ENCODE peak calls at places on chromosomes 16 and 17, in four cellular contexts. One of them, this sample, is unnamed.

GRCh38 chr16:70495425-70496182 is 27.8 kb downstream of the COG4 start:
- DNase-seq in K562: no peak
- DNase-seq in endothelial cell of umbilical vein: no peak
- DNase-seq in GM12878: no peak
- DNase-seq in this sample: no peak

GRCh38 chr16:27628216-27628945 is 78.4 kb downstream of the KATNIP start:
- DNase-seq in endothelial cell of umbilical vein: no peak
- DNase-seq in GM12878: no peak
- DNase-seq in K562: no peak
- DNase-seq in this sample: no peak

GRCh38 chr17:20896153-20896649 is 146.6 kb downstream of the USP22 start:
- DNase-seq in K562: no peak
- DNase-seq in GM12878: no peak
- DNase-seq in endothelial cell of umbilical vein: peak; percentile 35
- DNase-seq in this sample: peak; percentile 1

GRCh38 chr17:49631496-49631895 is 46.4 kb downstream of the SPOP start:
- DNase-seq in endothelial cell of umbilical vein: no peak
- DNase-seq in K562: no peak
- DNase-seq in GM12878: no peak
- DNase-seq in this sample: no peak

GRCh38 chr17:4672055-4672630 is 30.7 kb upstream of the ALOX15 start:
- DNase-seq in endothelial cell of umbilical vein: no peak
- DNase-seq in GM12878: no peak
- DNase-seq in K562: no peak
- DNase-seq in this sample: no peak

GRCh38 chr17:14303343-14304221 is 2.7 kb downstream of the HS3ST3B1 start:
- DNase-seq in K562: no peak
- DNase-seq in endothelial cell of umbilical vein: no peak
- DNase-seq in GM12878: no peak
- DNase-seq in this sample: no peak

GRCh38 chr17:52828621-52829020 is 670.1 kb upstream of the CA10 start:
- DNase-seq in K562: no peak
- DNase-seq in endothelial cell of umbilical vein: no peak
- DNase-seq in GM12878: no peak
- DNase-seq in this sample: no peak

GRCh38 chr16:64615647-64616280 is 506.1 kb downstream of the CDH11 start:
- DNase-seq in K562: no peak
- DNase-seq in endothelial cell of umbilical vein: no peak
- DNase-seq in GM12878: no peak
- DNase-seq in this sample: peak; percentile 1

GRCh38 chr17:42120161-42121065 is 754 bp downstream of the KAT2A start:
- DNase-seq in endothelial cell of umbilical vein: no peak
- DNase-seq in GM12878: no peak
- DNase-seq in K562: peak; percentile 84
- DNase-seq in this sample: no peak

GRCh38 chr17:64732336-64733006 is 70.4 kb upstream of the SMURF2 start:
- DNase-seq in endothelial cell of umbilical vein: peak; percentile 65
- DNase-seq in K562: peak; percentile 2
- DNase-seq in GM12878: no peak
- DNase-seq in this sample: peak; percentile 81

GRCh38 chr16:88698694-88699045 is 7.5 kb downstream of the RNF166 start:
- DNase-seq in endothelial cell of umbilical vein: no peak
- DNase-seq in K562: no peak
- DNase-seq in GM12878: no peak
- DNase-seq in this sample: no peak

GRCh38 chr16:70789231-70789926 is 11.6 kb downstream of the VAC14 start:
- DNase-seq in endothelial cell of umbilical vein: no peak
- DNase-seq in GM12878: no peak
- DNase-seq in K562: no peak
- DNase-seq in this sample: peak; percentile 48

GRCh38 chr17:77527394-77527793 is 386.6 kb downstream of the SEC14L1 start:
- DNase-seq in endothelial cell of umbilical vein: no peak
- DNase-seq in GM12878: no peak
- DNase-seq in K562: no peak
- DNase-seq in this sample: no peak

GRCh38 chr17:20032636-20033035 is 23.5 kb downstream of the SPECC1 start:
- DNase-seq in endothelial cell of umbilical vein: no peak
- DNase-seq in GM12878: no peak
- DNase-seq in K562: no peak
- DNase-seq in this sample: no peak

GRCh38 chr16:85891033-85891775 is 7.8 kb upstream of the IRF8 start:
- DNase-seq in endothelial cell of umbilical vein: no peak
- DNase-seq in GM12878: no peak
- DNase-seq in K562: no peak
- DNase-seq in this sample: peak; percentile 19

GRCh38 chr17:28492352-28493310 is 13.5 kb upstream of the FOXN1 start:
- DNase-seq in endothelial cell of umbilical vein: no peak
- DNase-seq in K562: no peak
- DNase-seq in GM12878: no peak
- DNase-seq in this sample: no peak

GRCh38 chr16:2663553-2664521 is 18.5 kb upstream of the KCTD5 start:
- DNase-seq in GM12878: no peak
- DNase-seq in endothelial cell of umbilical vein: no peak
- DNase-seq in K562: no peak
- DNase-seq in this sample: no peak

GRCh38 chr16:88500255-88500661 is 47.2 kb downstream of the ZFPM1 start:
- DNase-seq in endothelial cell of umbilical vein: no peak
- DNase-seq in GM12878: no peak
- DNase-seq in K562: no peak
- DNase-seq in this sample: no peak

GRCh38 chr17:50256826-50257573 is 17.3 kb upstream of the TMEM92 start:
- DNase-seq in GM12878: no peak
- DNase-seq in endothelial cell of umbilical vein: no peak
- DNase-seq in K562: peak; percentile 47
- DNase-seq in this sample: no peak

GRCh38 chr17:50508573-50509460 is 578 bp downstream of the MYCBPAP start:
- DNase-seq in GM12878: no peak
- DNase-seq in endothelial cell of umbilical vein: no peak
- DNase-seq in K562: no peak
- DNase-seq in this sample: no peak

GRCh38 chr16:88007321-88007731 is 56.1 kb downstream of the BANP start:
- DNase-seq in K562: no peak
- DNase-seq in endothelial cell of umbilical vein: peak; percentile 31
- DNase-seq in GM12878: no peak
- DNase-seq in this sample: no peak

GRCh38 chr17:5352681-5353289 is 66.7 kb downstream of the NUP88 start:
- DNase-seq in K562: no peak
- DNase-seq in GM12878: no peak
- DNase-seq in endothelial cell of umbilical vein: no peak
- DNase-seq in this sample: no peak

GRCh38 chr16:53743149-53743566 is 39.2 kb downstream of the FTO start:
- DNase-seq in K562: peak; percentile 35
- DNase-seq in GM12878: no peak
- DNase-seq in endothelial cell of umbilical vein: peak; percentile 28
- DNase-seq in this sample: peak; percentile 18

GRCh38 chr17:83195330-83196087 is 116.1 kb downstream of the METRNL start:
- DNase-seq in GM12878: no peak
- DNase-seq in endothelial cell of umbilical vein: no peak
- DNase-seq in K562: peak; percentile 44
- DNase-seq in this sample: no peak

GRCh38 chr16:15650698-15651161 is 685 bp downstream of the NDE1 start:
- DNase-seq in K562: peak; percentile 35
- DNase-seq in GM12878: no peak
- DNase-seq in endothelial cell of umbilical vein: peak; percentile 37
- DNase-seq in this sample: peak; percentile 13

GRCh38 chr17:82105417-82105881 is 7.4 kb upstream of the FASN start:
- DNase-seq in endothelial cell of umbilical vein: no peak
- DNase-seq in GM12878: no peak
- DNase-seq in K562: no peak
- DNase-seq in this sample: no peak
- H3K4me2 ChIP-seq in endothelial cell of umbilical vein: no peak overlapping the region
- H3K4me2 ChIP-seq in GM12878: peak overlapping the region; percentile 88
- H3K4me2 ChIP-seq in K562: no peak overlapping the region
- H3K4me2 ChIP-seq in this sample: no peak overlapping the region

GRCh38 chr16:67892899-67893790 is at the start of gene PSKH1:
- DNase-seq in endothelial cell of umbilical vein: peak; percentile 97
- DNase-seq in K562: peak; percentile 97
- DNase-seq in GM12878: peak; percentile 74
- DNase-seq in this sample: peak; percentile 91
- TF ChIP-seq FOS in endothelial cell of umbilical vein: no peak
- TF ChIP-seq FOS in K562: no peak
- TF ChIP-seq FOS in GM12878: no peak
- TF ChIP-seq FOS in this sample: no peak

DNA sequence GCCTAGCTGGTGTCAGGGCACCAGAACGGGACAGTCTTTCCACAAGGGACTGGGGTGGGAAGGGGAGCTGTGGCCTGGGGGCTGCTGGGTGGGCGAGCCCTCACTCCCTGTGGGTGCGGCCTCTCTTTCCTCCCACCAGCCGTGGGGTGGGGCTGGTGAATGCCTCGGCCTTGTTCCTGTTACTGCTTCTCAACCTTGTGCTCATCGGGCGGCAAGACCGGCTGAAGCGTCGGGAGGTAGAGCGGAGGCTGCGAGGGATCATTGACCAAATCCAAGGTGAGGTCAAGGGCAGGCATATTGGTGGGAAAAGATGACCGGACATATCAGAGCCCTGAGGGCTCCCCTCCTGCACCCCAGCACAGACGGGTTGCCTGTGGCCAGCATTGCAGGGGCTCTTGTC is 29.2 kb downstream of the CASKIN2 start:
- DNase-seq in endothelial cell of umbilical vein: no peak
- DNase-seq in GM12878: no peak
- DNase-seq in K562: no peak
- DNase-seq in this sample: no peak
- H3K4me2 ChIP-seq in endothelial cell of umbilical vein: no peak overlapping the region
- H3K4me2 ChIP-seq in GM12878: no peak overlapping the region
- H3K4me2 ChIP-seq in K562: no peak overlapping the region
- H3K4me2 ChIP-seq in this sample: no peak overlapping the region

GRCh38 chr17:72920513-72920912 is 172.0 kb downstream of the SLC39A11 start:
- DNase-seq in endothelial cell of umbilical vein: no peak
- DNase-seq in K562: no peak
- DNase-seq in GM12878: no peak
- DNase-seq in this sample: no peak
- TF ChIP-seq FOS in endothelial cell of umbilical vein: no peak
- TF ChIP-seq FOS in K562: no peak
- TF ChIP-seq FOS in GM12878: no peak
- TF ChIP-seq FOS in this sample: no peak

GRCh38 chr17:65931246-65932149 is 260.4 kb downstream of the CEP112 start:
- DNase-seq in endothelial cell of umbilical vein: no peak
- DNase-seq in K562: no peak
- DNase-seq in GM12878: no peak
- DNase-seq in this sample: peak; percentile 12
- H3K4me2 ChIP-seq in endothelial cell of umbilical vein: no peak overlapping the region
- H3K4me2 ChIP-seq in K562: no peak overlapping the region
- H3K4me2 ChIP-seq in GM12878: no peak overlapping the region
- H3K4me2 ChIP-seq in this sample: no peak overlapping the region